ENCODE peak calls at places on chromosome 20, in four cellular contexts. M is NCI-H1694, D is GM18507, C is upper lobe of right lung. Q is an unnamed sample.

GRCh38 chr20:4513720-4514119 is 208.0 kb upstream of the PRND start:
- DNase-seq in C (no peak), D (no peak), M (no peak), Q (peak)

GRCh38 chr20:44861547-44862006 is 23.9 kb upstream of the YWHAB start:
- DNase-seq in D (no peak), M (no peak), C (no peak), Q (peak)

GRCh38 chr20:60203451-60203850 is 245.2 kb downstream of the CDH26 start:
- DNase-seq in M (no peak), C (no peak), D (no peak), Q (no peak)

GRCh38 chr20:25695532-25696383 is 895 bp downstream of the ZNF337 start:
- DNase-seq in C (no peak), D (no peak), M (no peak), Q (peak)

GRCh38 chr20:38395165-38395564 is 40.0 kb downstream of the SNHG17 start:
- DNase-seq in C (no peak), D (no peak), M (no peak), Q (peak)

GRCh38 chr20:38889792-38890496 is 36.3 kb upstream of the FAM83D start:
- DNase-seq in D (no peak), C (peak), M (no peak), Q (no peak)

GRCh38 chr20:363319-364078 is 16.6 kb downstream of the NRSN2 start:
- DNase-seq in C (no peak), D (no peak), M (no peak), Q (no peak)

GRCh38 chr20:15834857-15835256 is 738.4 kb downstream of the KIF16B start:
- DNase-seq in C (no peak), M (peak), D (no peak), Q (no peak)

GRCh38 chr20:41308290-41308691 is 9.2 kb downstream of the ZHX3 start:
- DNase-seq in D (no peak), M (no peak), C (no peak), Q (peak)

GRCh38 chr20:63037669-63038268 is 31.0 kb upstream of the BHLHE23 start:
- DNase-seq in D (no peak), M (no peak), C (no peak), Q (no peak)

GRCh38 chr20:4130404-4131189 is 115.2 kb upstream of the RNF24 start:
- DNase-seq in M (no peak), C (no peak), D (no peak), Q (peak)

GRCh38 chr20:6735913-6736845 is 31.3 kb upstream of the BMP2 start:
- DNase-seq in C (no peak), D (no peak), M (no peak), Q (no peak)

GRCh38 chr20:50273601-50274491 is 83.2 kb downstream of the CEBPB start:
- DNase-seq in C (no peak), M (no peak), D (no peak), Q (no peak)

GRCh38 chr20:1467355-1468116 is 887 bp upstream of the NSFL1C start:
- DNase-seq in D (no peak), M (no peak), C (no peak), Q (no peak)

GRCh38 chr20:21315138-21315537 is 12.0 kb downstream of the XRN2 start:
- DNase-seq in D (no peak), M (no peak), C (no peak), Q (peak)

GRCh38 chr20:51046021-51046985 is 23.4 kb upstream of the KCNG1 start:
- DNase-seq in C (no peak), M (no peak), D (no peak), Q (no peak)

GRCh38 chr20:57686931-57687652 is 22.7 kb downstream of the PMEPA1 start:
- DNase-seq in D (no peak), M (no peak), C (no peak), Q (no peak)

GRCh38 chr20:9837634-9838033 is 1.2 kb downstream of the PAK5 start:
- DNase-seq in D (no peak), C (no peak), M (peak), Q (no peak)

GRCh38 chr20:21272279-21272678 is 30.9 kb upstream of the XRN2 start:
- DNase-seq in M (no peak), C (no peak), D (no peak), Q (peak)

GRCh38 chr20:50865114-50865513 is 66.1 kb downstream of the ADNP start:
- DNase-seq in M (no peak), C (no peak), D (no peak), Q (no peak)

GRCh38 chr20:25257756-25258462 is 10.0 kb downstream of the PYGB start:
- DNase-seq in C (no peak), M (no peak), D (no peak), Q (no peak)

GRCh38 chr20:52348434-52348833 is 156.9 kb upstream of the ZFP64 start:
- DNase-seq in M (no peak), C (no peak), D (no peak), Q (no peak)

GRCh38 chr20:40160151-40160550 is 528.9 kb downstream of the MAFB start:
- DNase-seq in C (peak), D (peak), M (no peak), Q (peak)

GRCh38 chr20:40144581-40144980 is 544.5 kb downstream of the MAFB start:
- DNase-seq in M (no peak), D (no peak), C (no peak), Q (no peak)

GRCh38 chr20:38386004-38386403 is 39.7 kb downstream of the LBP start:
- DNase-seq in M (no peak), C (no peak), D (no peak), Q (no peak)

GRCh38 chr20:3935956-3936340 is 46.8 kb downstream of the PANK2 start:
- DNase-seq in C (no peak), M (no peak), D (no peak), Q (no peak)

GRCh38 chr20:32908334-32909292 is 49.9 kb downstream of the EFCAB8 start:
- DNase-seq in M (no peak), D (no peak), C (peak), Q (no peak)

GRCh38 chr20:63411898-63412631 is 50.9 kb upstream of the CHRNA4 start:
- DNase-seq in C (no peak), M (no peak), D (no peak), Q (no peak)

GRCh38 chr20:31845300-31845863 is at the start of gene FOXS1:
- DNase-seq in D (no peak), M (no peak), C (no peak), Q (no peak)

GRCh38 chr20:19310541-19310940 is 98.1 kb downstream of the SLC24A3 start:
- DNase-seq in D (no peak), C (no peak), M (no peak), Q (no peak)